ENCODE peak calls at places on chromosomes 11 and 22, in five cellular contexts. S is K562, N is SK-N-SH, J is IMR-90, Q is GM12878. L is an unnamed sample.

GRCh38 chr22:42299586-42300285 is 29.3 kb upstream of the TCF20 start:
- DNase-seq in S (peak; percentile 56), N (no peak), J (no peak), Q (no peak), L (no peak)

GRCh38 chr11:10351768-10352641 is 47.1 kb downstream of the ADM start:
- DNase-seq in S (no peak), N (peak; percentile 38), J (peak; percentile 95), Q (no peak), L (peak; percentile 59)

GRCh38 chr11:35550374-35551036 is 25.1 kb upstream of the PAMR1 start:
- DNase-seq in S (no peak), N (no peak), J (peak; percentile 55), Q (no peak), L (no peak)

GRCh38 chr22:30943368-30943767 is 25.2 kb downstream of the MORC2 start:
- DNase-seq in S (no peak), N (no peak), J (no peak), Q (no peak), L (no peak)

GRCh38 chr11:54558407-54558806 is 45.4 kb downstream of the OR4C46 start:
- DNase-seq in S (no peak), N (no peak), J (no peak), Q (no peak), L (no peak)

GRCh38 chr11:1762537-1763302 is 1.0 kb downstream of the CTSD start:
- DNase-seq in S (peak; percentile 68), N (no peak), J (no peak), Q (no peak), L (peak; percentile 69)

GRCh38 chr11:19995131-19995530 is 165.1 kb downstream of the DBX1 start:
- DNase-seq in S (peak; percentile 25), N (no peak), J (peak; percentile 97), Q (no peak), L (peak; percentile 56)

GRCh38 chr11:22049276-22049675 is 143.6 kb upstream of the ANO5 start:
- DNase-seq in S (no peak), N (no peak), J (no peak), Q (no peak), L (no peak)

DNA sequence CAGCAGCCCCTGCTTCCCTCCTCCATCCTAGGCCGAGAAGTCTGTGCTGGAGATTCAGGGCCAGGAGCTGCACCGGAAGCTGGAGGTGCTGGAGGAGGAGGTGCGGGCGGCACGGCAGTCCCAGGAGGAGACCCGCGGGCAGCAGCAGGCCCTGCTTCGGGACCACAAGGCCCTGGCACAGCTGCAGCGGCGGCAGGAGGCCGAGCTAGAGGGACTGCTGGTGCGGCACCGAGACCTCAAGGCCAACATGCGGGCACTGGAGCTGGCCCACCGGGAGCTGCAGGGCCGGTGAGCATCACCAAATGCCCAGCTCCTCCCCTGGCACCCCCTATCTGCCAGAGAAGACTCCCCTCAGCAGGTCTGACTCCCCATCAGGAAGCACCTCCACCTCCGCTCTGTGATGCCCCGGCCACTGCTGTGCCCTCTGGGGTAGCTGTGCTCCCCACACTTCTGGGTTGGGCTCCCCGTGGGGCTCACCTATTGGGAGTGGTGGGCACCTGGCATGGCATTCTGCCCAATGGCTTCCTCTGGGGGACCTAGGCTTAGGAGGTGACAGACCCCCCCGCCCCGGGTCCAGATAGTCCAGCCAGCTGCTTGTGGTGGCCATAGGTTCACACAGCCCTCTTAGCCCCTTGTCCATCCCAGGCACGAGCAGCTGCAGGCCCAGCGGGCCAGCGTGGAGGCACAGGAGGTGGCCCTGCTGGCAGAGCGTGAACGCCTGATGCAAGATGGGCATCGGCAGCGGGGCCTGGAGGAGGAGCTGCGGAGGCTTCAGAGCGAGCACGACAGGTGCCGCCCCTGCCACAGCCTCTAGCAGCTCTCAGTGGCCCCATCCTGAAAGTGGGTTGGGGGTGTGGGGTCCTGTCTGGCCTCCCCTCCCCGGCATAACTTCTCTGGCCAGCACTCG is 6.6 kb upstream of the RPS6KA4 start:
- DNase-seq in S (no peak), N (no peak), J (no peak), Q (no peak), L (no peak)
- TF ChIP-seq RCOR1 in S (no peak), N (no peak), J (no peak), Q (no peak), L (no peak)

GRCh38 chr11:48900131-48900800 is 83.4 kb downstream of the TRIM51G start:
- DNase-seq in S (no peak), N (no peak), J (no peak), Q (no peak), L (no peak)
- TF ChIP-seq RCOR1 in S (no peak), N (no peak), J (no peak), Q (no peak), L (no peak)

DNA sequence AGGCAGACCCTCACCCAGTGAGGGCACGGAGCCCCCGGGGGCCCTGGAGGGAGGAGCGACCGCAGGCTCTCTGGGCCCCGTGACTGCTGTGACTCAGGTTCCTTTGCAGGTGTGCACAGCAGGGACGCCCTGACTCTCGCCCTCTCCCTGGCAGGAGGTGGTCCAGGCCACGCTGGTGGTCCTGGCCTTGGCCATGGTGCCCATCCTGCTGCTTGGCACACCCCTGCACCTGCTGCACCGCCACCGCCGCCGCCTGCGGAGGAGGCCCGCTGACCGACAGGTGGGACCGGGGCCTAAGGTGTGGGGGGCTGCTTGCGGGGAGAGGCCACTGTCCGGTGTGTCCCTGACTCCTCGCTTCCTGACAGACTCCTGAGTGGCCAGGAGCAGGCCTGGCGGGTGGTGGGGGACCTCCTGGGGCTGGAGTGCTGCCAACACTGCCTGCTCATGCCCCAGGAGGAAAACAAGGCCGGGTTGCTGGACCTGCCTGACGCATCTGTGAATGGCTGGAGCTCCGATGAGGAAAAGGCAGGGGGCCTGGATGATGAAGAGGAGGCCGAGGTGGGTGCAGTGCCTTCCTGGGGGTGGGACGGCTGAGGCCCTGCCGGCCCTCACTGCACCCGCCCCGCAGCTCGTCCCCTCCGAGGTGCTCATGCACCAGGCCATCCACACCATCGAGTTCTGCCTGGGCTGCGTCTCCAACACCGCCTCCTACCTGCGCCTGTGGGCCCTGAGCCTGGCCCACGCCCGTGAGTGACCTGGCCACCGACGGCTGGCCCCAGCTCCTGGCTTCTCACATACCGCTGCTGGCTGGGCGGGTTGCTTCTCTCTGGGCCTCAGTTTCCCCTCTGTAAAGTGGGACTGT is 10.9 kb downstream of the TCIRG1 start:
- DNase-seq in S (no peak), N (peak; percentile 47), J (no peak), Q (no peak), L (no peak)
- TF ChIP-seq RCOR1 in S (no peak), N (no peak), J (no peak), Q (no peak), L (no peak)

GRCh38 chr11:34126959-34127848 is 21.8 kb downstream of the NAT10 start:
- DNase-seq in S (no peak), N (no peak), J (peak; percentile 73), Q (no peak), L (no peak)
- TF ChIP-seq RCOR1 in S (no peak), N (no peak), J (no peak), Q (no peak), L (no peak)

DNA sequence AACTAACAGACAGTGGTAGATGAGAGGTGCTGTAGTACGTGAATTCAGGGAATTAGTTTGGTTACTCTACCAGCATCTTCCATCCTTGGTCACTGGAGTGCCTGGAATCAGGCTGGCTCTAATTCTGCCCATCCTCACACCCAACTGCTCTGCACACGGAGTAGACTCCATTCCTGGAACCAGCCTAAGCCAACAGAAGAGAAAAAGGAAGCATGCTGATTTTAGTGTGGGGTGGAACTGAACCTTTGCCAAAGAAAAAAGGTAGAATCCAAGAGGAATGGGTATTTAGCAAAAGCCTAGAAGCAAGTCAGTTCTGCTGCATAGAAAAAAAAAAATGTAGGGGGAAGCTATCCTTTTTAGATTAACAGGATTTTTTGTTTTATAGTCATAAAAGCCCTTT is 73.6 kb upstream of the CRTAM start:
- DNase-seq in S (no peak), N (no peak), J (no peak), Q (no peak), L (no peak)
- TF ChIP-seq RCOR1 in S (no peak), N (no peak), J (no peak), Q (no peak), L (no peak)

GRCh38 chr11:95455228-95455627 is 224.2 kb upstream of the SESN3 start:
- DNase-seq in S (no peak), N (no peak), J (no peak), Q (no peak), L (no peak)

GRCh38 chr11:95453616-95454118 is 222.7 kb upstream of the SESN3 start:
- DNase-seq in S (peak; percentile 16), N (no peak), J (no peak), Q (no peak), L (no peak)

GRCh38 chr11:95451261-95451660 is 220.3 kb upstream of the SESN3 start:
- DNase-seq in S (no peak), N (no peak), J (no peak), Q (no peak), L (no peak)

GRCh38 chr11:95451682-95452081 is 220.7 kb upstream of the SESN3 start:
- DNase-seq in S (no peak), N (no peak), J (peak; percentile 73), Q (no peak), L (no peak)

DNA sequence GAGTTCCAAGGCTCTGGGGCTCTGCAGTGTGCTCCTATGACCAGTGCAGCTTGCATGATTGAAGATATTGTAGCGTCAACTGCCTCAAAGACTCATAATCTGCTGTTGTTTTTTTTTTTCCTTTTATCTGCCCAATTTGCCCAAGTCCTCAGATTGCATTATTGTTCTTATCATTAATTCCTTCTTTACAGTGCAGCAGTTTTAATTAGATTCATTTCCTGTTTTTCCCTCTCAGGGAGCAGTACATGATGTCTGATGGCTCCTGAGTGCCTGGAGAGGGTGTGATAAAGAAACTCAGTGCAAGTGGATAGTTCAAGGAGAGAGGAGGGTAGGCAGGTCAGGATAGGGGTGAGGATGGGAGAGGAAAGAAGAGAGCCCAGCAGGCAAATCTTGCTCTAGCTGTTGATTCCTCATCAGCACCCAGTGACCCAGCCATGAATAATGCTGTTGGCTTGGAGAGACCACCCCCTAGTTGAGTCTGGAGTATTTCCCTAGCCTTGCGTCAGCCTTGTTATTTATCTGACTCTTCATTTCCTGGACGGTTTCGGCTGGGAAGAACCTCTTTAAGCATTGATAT is 219.6 kb upstream of the SESN3 start:
- DNase-seq in S (no peak), N (no peak), J (peak; percentile 31), Q (no peak), L (no peak)
- TF ChIP-seq RCOR1 in S (peak; percentile 35), N (no peak), J (no peak), Q (no peak), L (no peak)

GRCh38 chr11:65559951-65560537 is 1.9 kb upstream of the LTBP3 start:
- DNase-seq in S (peak; percentile 51), N (no peak), J (peak; percentile 53), Q (no peak), L (peak; percentile 90)
- TF ChIP-seq RCOR1 in S (no peak), N (no peak), J (no peak), Q (no peak), L (no peak)

GRCh38 chr22:23621082-23621780 is 10.9 kb downstream of the DRICH1 start:
- DNase-seq in S (no peak), N (no peak), J (no peak), Q (no peak), L (no peak)
- TF ChIP-seq RCOR1 in S (no peak), N (no peak), J (no peak), Q (no peak), L (no peak)

GRCh38 chr11:73229321-73230275 is 11.5 kb downstream of the P2RY2 start:
- DNase-seq in S (no peak), N (peak; percentile 19), J (no peak), Q (no peak), L (no peak)
- TF ChIP-seq RCOR1 in S (no peak), N (no peak), J (no peak), Q (no peak), L (no peak)

L was measured in A549.